ENCODE peak calls at places on chromosome 6, in seven cellular contexts. X is GM13976; F is CD4-positive, alpha-beta memory T cell; V is stimulated activated CD4-positive, alpha-beta T cell treated with anti-CD3 and anti-CD28 coated beads, Interleukin-12 subunit alpha, Interleukin-12 subunit beta, amount 100 ng/mL, for 48 hours; M is EH; U is left ventricle myocardium inferior; B is GM23248. S is an unnamed sample.
A peak's percentile ranks its signal among the peaks of the same experiment; 100 is the strongest.

GRCh38 chr6:131379951-131380350 is 193.1 kb upstream of the ARG1 start:
- DNase-seq in V (no peak), M (peak; percentile 72), B (peak; percentile 91), F (no peak), U (no peak), X (no peak), S (no peak)

GRCh38 chr6:1437553-1438406 is 48.4 kb downstream of the FOXF2 start:
- DNase-seq in U (no peak), M (no peak), F (no peak), X (no peak), B (no peak), V (no peak), S (no peak)

GRCh38 chr6:52087498-52087999 is at the start of gene PKHD1:
- DNase-seq in B (peak; percentile 27), U (no peak), F (no peak), M (peak; percentile 16), V (no peak), X (peak; percentile 18), S (no peak)

GRCh38 chr6:166514196-166514595 is 72.3 kb downstream of the RAMACL start:
- DNase-seq in M (peak; percentile 15), X (no peak), U (no peak), F (no peak), B (no peak), V (no peak), S (no peak)

GRCh38 chr6:163725008-163725941 is 310.8 kb downstream of the QKI start:
- DNase-seq in B (no peak), V (no peak), X (no peak), M (no peak), F (no peak), U (no peak), S (no peak)

GRCh38 chr6:88629838-88630462 is 333.5 kb downstream of the RNGTT start:
- DNase-seq in V (no peak), B (no peak), X (no peak), U (no peak), M (no peak), F (no peak), S (no peak)

GRCh38 chr6:7540595-7540994 is 876 bp upstream of the DSP start:
- DNase-seq in M (peak; percentile 53), X (no peak), F (no peak), B (peak; percentile 67), V (no peak), U (peak; percentile 40), S (no peak)

GRCh38 chr6:80543598-80544181 is 437.2 kb downstream of the BCKDHB start:
- DNase-seq in B (peak; percentile 60), X (no peak), V (no peak), U (no peak), F (no peak), M (peak; percentile 82), S (no peak)

GRCh38 chr6:63611560-63611959 is 24.0 kb upstream of the PHF3 start:
- DNase-seq in B (no peak), F (no peak), V (no peak), M (no peak), U (no peak), X (no peak), S (no peak)

GRCh38 chr6:1767481-1768246 is 157.9 kb downstream of the FOXC1 start:
- DNase-seq in F (no peak), M (peak; percentile 83), V (no peak), X (no peak), U (peak; percentile 56), B (peak; percentile 89), S (no peak)

GRCh38 chr6:7998103-7998725 is 66.0 kb downstream of the BLOC1S5 start:
- DNase-seq in B (peak; percentile 84), F (no peak), U (no peak), M (peak; percentile 89), X (no peak), V (no peak), S (no peak)

GRCh38 chr6:89950879-89951391 is 56.7 kb downstream of the GJA10 start:
- DNase-seq in U (no peak), X (no peak), F (no peak), V (no peak), M (peak; percentile 40), B (no peak), S (no peak)

GRCh38 chr6:15561447-15562199 is 101.2 kb downstream of the DTNBP1 start:
- DNase-seq in X (no peak), F (no peak), B (no peak), M (no peak), U (no peak), V (no peak), S (no peak)

GRCh38 chr6:118085665-118086064 is 178.6 kb downstream of the SLC35F1 start:
- DNase-seq in F (no peak), X (no peak), V (no peak), B (no peak), M (no peak), U (no peak), S (no peak)

GRCh38 chr6:20846602-20847028 is 312.4 kb downstream of the CDKAL1 start:
- DNase-seq in B (no peak), X (peak; percentile 25), M (peak; percentile 35), U (no peak), V (no peak), F (no peak), S (peak; percentile 49)

GRCh38 chr6:124064317-124065113 is 260.9 kb downstream of the NKAIN2 start:
- DNase-seq in M (no peak), V (no peak), X (no peak), U (no peak), F (no peak), B (no peak), S (no peak)

GRCh38 chr6:125804264-125804663 is 13.5 kb downstream of the NCOA7 start:
- DNase-seq in U (no peak), V (no peak), X (no peak), M (no peak), B (no peak), F (peak; percentile 51), S (no peak)

GRCh38 chr6:156828280-156828703 is 51.1 kb downstream of the ARID1B start:
- DNase-seq in B (peak; percentile 94), M (peak; percentile 92), U (no peak), V (no peak), X (peak; percentile 44), F (no peak), S (no peak)

GRCh38 chr6:37099442-37099841 is 70.5 kb upstream of the PIM1 start:
- DNase-seq in F (no peak), V (no peak), M (peak; percentile 18), B (peak; percentile 63), X (no peak), U (no peak), S (no peak)

GRCh38 chr6:163179061-163179460 is 235.5 kb upstream of the QKI start:
- DNase-seq in F (no peak), B (no peak), M (no peak), U (no peak), V (no peak), X (no peak), S (no peak)

GRCh38 chr6:137307163-137307851 is 88.1 kb upstream of the IFNGR1 start:
- DNase-seq in V (no peak), B (no peak), M (no peak), X (no peak), U (no peak), F (no peak), S (no peak)

GRCh38 chr6:31358302-31358701 is 1.3 kb upstream of the HLA-B start:
- DNase-seq in F (no peak), M (no peak), V (no peak), B (no peak), U (no peak), X (no peak), S (no peak)

GRCh38 chr6:159074120-159074684 is 29.4 kb upstream of the TAGAP start:
- DNase-seq in X (no peak), U (no peak), V (no peak), F (no peak), B (peak; percentile 42), M (peak; percentile 54), S (peak; percentile 36)

GRCh38 chr6:23498013-23498412 is 628.0 kb upstream of the NRSN1 start:
- DNase-seq in F (no peak), X (no peak), V (no peak), B (no peak), U (no peak), M (peak; percentile 59), S (peak; percentile 96)

GRCh38 chr6:156617376-156617775 is 159.8 kb upstream of the ARID1B start:
- DNase-seq in U (no peak), V (no peak), X (no peak), B (no peak), M (peak; percentile 38), F (no peak), S (peak; percentile 58)

GRCh38 chr6:147390909-147391536 is 117.5 kb upstream of the SAMD5 start:
- DNase-seq in B (peak; percentile 44), F (no peak), V (no peak), U (no peak), M (peak; percentile 47), X (no peak), S (no peak)